ENCODE peak calls at places on chromosomes 11 and 22, in seven cellular contexts. K, O, G, J, T, V and W are unnamed samples.

GRCh38 chr22:48259991-48260670 is 1497.7 kb downstream of the TBC1D22A start:
- DNase-seq in K (no peak), O (no peak), G (no peak), J (no peak), T (no peak), V (no peak), W (no peak)

GRCh38 chr11:114397349-114397982 is 2.8 kb downstream of the C11orf71 start:
- DNase-seq in K (no peak), O (no peak), G (peak), J (no peak), T (peak), V (no peak), W (no peak)

GRCh38 chr11:111310088-111310487 is 11.7 kb downstream of the POU2AF3 start:
- DNase-seq in K (peak), O (no peak), G (no peak), J (no peak), T (peak), V (no peak), W (no peak)

GRCh38 chr11:36672815-36673450 is 74.9 kb upstream of the RAG2 start:
- DNase-seq in K (no peak), O (peak), G (peak), J (no peak), T (peak), V (peak), W (peak)

GRCh38 chr11:112971200-112971599 is 10.0 kb downstream of the NCAM1 start:
- DNase-seq in K (no peak), O (no peak), G (no peak), J (no peak), T (no peak), V (no peak), W (no peak)

GRCh38 chr11:82988936-82989627 is 82.6 kb downstream of the RAB30 start:
- DNase-seq in K (peak), O (no peak), G (no peak), J (peak), T (no peak), V (no peak), W (no peak)

GRCh38 chr11:19631657-19632325 is 80.8 kb upstream of the NAV2 start:
- DNase-seq in K (no peak), O (no peak), G (no peak), J (no peak), T (no peak), V (no peak), W (no peak)

GRCh38 chr11:46117842-46118241 is 3.4 kb downstream of the PHF21A start:
- DNase-seq in K (no peak), O (no peak), G (peak), J (no peak), T (no peak), V (peak), W (no peak)

GRCh38 chr11:122910775-122911174 is 28.2 kb downstream of the JHY start:
- DNase-seq in K (no peak), O (peak), G (peak), J (no peak), T (peak), V (peak), W (peak)

GRCh38 chr22:24207264-24208011 is 26.2 kb downstream of the SUSD2 start:
- DNase-seq in K (no peak), O (no peak), G (peak), J (no peak), T (no peak), V (no peak), W (no peak)

GRCh38 chr22:45680932-45681700 is 9.5 kb downstream of the ATXN10 start:
- DNase-seq in K (no peak), O (no peak), G (peak), J (no peak), T (no peak), V (no peak), W (no peak)

GRCh38 chr11:130203766-130204702 is 44.5 kb downstream of the ST14 start:
- DNase-seq in K (no peak), O (no peak), G (no peak), J (no peak), T (no peak), V (no peak), W (no peak)